ENCODE peak calls at places on chromosomes 7 and 10, in five cellular contexts. J is neural progenitor cell; B is fibroblast of lung; S is CD4-positive, CD25-positive, alpha-beta regulatory T cell; V is cardiac muscle cell. I is an unnamed sample.

GRCh38 chr10:59628456-59628855 is 81.2 kb downstream of the SLC16A9 start:
- DNase-seq in V (no peak), S (no peak), J (no peak), B (no peak), I (no peak)

GRCh38 chr7:27164381-27165088 is 802 bp downstream of the HOXA9 start:
- DNase-seq in S (no peak), J (peak; percentile 87), V (no peak), B (no peak), I (peak; percentile 55)

GRCh38 chr10:108204528-108205313 is 1040.2 kb upstream of the SORCS1 start:
- DNase-seq in B (peak; percentile 1), S (no peak), V (peak; percentile 76), J (peak; percentile 78), I (no peak)

GRCh38 chr7:134532155-134533089 is 5.1 kb downstream of the AKR1B10 start:
- DNase-seq in B (no peak), V (no peak), S (no peak), J (no peak), I (no peak)

GRCh38 chr10:60352105-60352504 is 37.6 kb downstream of the ANK3 start:
- DNase-seq in J (no peak), V (no peak), B (no peak), S (no peak), I (no peak)

GRCh38 chr10:31728698-31729224 is 199.9 kb downstream of the ARHGAP12 start:
- DNase-seq in J (no peak), V (no peak), B (no peak), S (no peak), I (no peak)

GRCh38 chr7:49788455-49789059 is 15.1 kb downstream of the VWC2 start:
- DNase-seq in V (no peak), J (no peak), B (no peak), S (no peak), I (no peak)

GRCh38 chr10:90222372-90222771 is 521.0 kb downstream of the KIF20B start:
- DNase-seq in S (no peak), B (peak; percentile 88), J (no peak), V (no peak), I (no peak)

GRCh38 chr7:155190608-155191536 is 106.8 kb upstream of the INSIG1 start:
- DNase-seq in B (peak; percentile 11), S (peak; percentile 39), J (peak; percentile 74), V (peak; percentile 66), I (peak; percentile 89)

GRCh38 chr7:155153676-155154075 is 83.6 kb downstream of the HTR5A start:
- DNase-seq in S (no peak), J (no peak), B (no peak), V (no peak), I (no peak)

GRCh38 chr10:83127942-83128575 is 1011.2 kb upstream of the GHITM start:
- DNase-seq in S (no peak), B (peak; percentile 83), J (no peak), V (no peak), I (no peak)

GRCh38 chr10:79994556-79994955 is 45.7 kb upstream of the SFTPD start:
- DNase-seq in J (no peak), V (no peak), B (no peak), S (no peak), I (no peak)

GRCh38 chr10:16942361-16943078 is 125.3 kb upstream of the RSU1 start:
- DNase-seq in J (no peak), V (no peak), B (peak; percentile 56), S (no peak), I (no peak)

GRCh38 chr7:155954550-155955366 is 142.5 kb upstream of the SHH start:
- DNase-seq in B (no peak), V (no peak), J (no peak), S (no peak), I (no peak)

GRCh38 chr7:117862378-117862777 is 10.9 kb downstream of the CTTNBP2 start:
- DNase-seq in S (no peak), V (no peak), J (no peak), B (no peak), I (no peak)

GRCh38 chr7:96246972-96247371 is 74.9 kb downstream of the SLC25A13 start:
- DNase-seq in V (no peak), J (no peak), S (no peak), B (no peak), I (no peak)

DNA sequence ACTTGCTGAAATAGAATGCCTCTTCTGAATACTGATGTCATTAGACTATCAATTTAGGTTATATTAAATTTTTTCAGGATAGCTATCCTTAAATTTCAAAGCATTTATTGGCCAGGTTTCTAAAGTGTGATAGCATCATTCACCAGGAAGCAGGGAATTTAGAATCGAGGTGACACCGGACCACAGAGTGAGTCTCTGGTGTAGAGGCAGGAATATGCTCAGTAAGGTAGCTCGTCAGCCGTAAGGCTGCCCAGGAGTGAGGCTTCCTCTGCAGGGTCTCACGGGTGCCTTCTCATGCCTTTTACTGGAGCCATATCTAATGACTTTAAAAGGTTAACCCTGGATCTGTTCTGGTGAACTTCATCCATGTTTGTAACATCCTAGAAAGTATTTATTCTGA is 170.8 kb upstream of the KLF14 start:
- DNase-seq in J (no peak), B (no peak), V (no peak), S (no peak), I (no peak)
- H3K4me1 ChIP-seq in J (peaks cover 12% of the 10 kb centered on the region), B (peaks cover 47% of the 10 kb centered on the region), V (no peaks in the 10 kb centered on the region), S (peaks cover 77% of the 10 kb centered on the region), I (peaks cover 13% of the 10 kb centered on the region)

DNA sequence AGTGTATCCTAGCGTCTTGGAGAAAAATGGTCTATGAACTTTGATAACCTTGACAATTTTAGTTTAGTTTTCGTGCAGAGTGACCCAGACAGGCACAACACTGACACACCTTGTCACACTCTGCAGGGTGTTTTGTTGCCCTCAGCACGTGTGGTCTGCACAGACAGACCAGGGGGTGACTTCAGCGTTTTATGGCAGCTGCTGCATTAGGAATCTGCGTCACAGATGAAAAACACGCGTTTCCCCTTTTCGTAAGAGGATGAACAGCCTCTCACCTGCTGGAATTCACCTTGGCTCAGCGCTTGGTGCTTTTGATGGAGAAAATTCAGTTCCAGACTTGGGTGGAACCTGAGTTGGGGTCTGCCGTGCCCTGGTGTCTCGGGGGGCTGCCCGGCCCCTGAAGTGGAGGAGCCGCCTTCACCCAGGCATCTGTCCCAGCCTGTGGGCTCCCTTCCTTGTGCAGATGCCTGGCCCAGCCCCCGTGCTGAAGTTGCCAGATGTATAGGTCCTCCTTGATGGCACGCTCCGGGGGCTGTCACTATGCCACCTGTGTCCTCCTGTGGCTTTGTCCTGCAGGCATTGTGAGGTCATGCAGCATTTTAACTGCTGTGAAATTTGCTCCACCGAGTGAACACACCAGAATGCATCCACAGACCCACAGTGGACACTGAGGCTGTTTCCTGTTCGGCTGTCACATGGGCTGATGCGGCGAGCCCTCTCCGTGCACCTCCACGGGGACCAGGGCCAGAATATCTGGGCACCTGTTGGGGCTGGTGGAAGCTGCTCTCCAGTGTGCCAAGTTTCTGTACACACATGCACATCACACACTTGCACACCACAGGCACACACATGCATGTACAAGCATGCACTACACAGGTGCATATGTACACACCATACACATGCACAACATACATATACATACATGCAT is 18.3 kb downstream of the INPP5A start:
- DNase-seq in S (no peak), V (no peak), B (no peak), J (no peak), I (peak; percentile 32)
- H3K4me1 ChIP-seq in S (peaks cover 22% of the 10 kb centered on the region), V (no peaks in the 10 kb centered on the region), B (no peaks in the 10 kb centered on the region), J (no peaks in the 10 kb centered on the region), I (no peaks in the 10 kb centered on the region)

GRCh38 chr10:94407668-94408067 is 5.3 kb downstream of the TBC1D12 start:
- DNase-seq in B (no peak), V (no peak), J (no peak), S (no peak), I (no peak)
- H3K4me1 ChIP-seq in B (no peaks in the 10 kb centered on the region), V (peaks cover 6% of the 10 kb centered on the region), J (peaks cover 10% of the 10 kb centered on the region), S (peaks cover 10% of the 10 kb centered on the region), I (peaks cover 2% of the 10 kb centered on the region)

GRCh38 chr7:81155654-81156373 is 237.0 kb upstream of the SEMA3C start:
- DNase-seq in J (no peak), V (no peak), B (peak; percentile 97), S (no peak), I (no peak)
- H3K4me1 ChIP-seq in J (peaks cover 41% of the 10 kb centered on the region), V (peaks cover 14% of the 10 kb centered on the region), B (no peaks in the 10 kb centered on the region), S (no peaks in the 10 kb centered on the region), I (no peaks in the 10 kb centered on the region)

I was measured in aorta.